ENCODE peak calls at places on chromosomes 11 and 22, in ten cellular contexts. J is GM12878, Q is upper lobe of left lung, A is A549, I is right lobe of liver, V is heart left ventricle, E is gastrocnemius medialis, B is HCT116, T is HepG2, K is body of pancreas. H is an unnamed sample. For H3K4me1, the result is how much of the 10 kb centered on the place peaks cover.

GRCh38 chr11:117851852-117852251 is 24.6 kb downstream of the FXYD6 start:
- ATAC-seq in J (no peak), Q (no peak), A (no peak), I (no peak), V (no peak), E (no peak), B (no peak), T (no peak), K (no peak), H (no peak)

GRCh38 chr11:77151804-77152513 is 23.9 kb downstream of the MYO7A start:
- ATAC-seq in J (peak), Q (no peak), A (no peak), I (no peak), V (no peak), E (no peak), B (no peak), T (no peak), K (no peak), H (no peak)

GRCh38 chr11:31355131-31355530 is 14.4 kb downstream of the DCDC1 start:
- ATAC-seq in J (no peak), Q (no peak), A (no peak), I (no peak), V (no peak), E (peak), B (no peak), T (no peak), K (no peak), H (peak)

GRCh38 chr11:47241740-47242400 is 6.7 kb downstream of the ACP2 start:
- ATAC-seq in J (peak), Q (no peak), A (peak), I (no peak), V (no peak), E (no peak), B (no peak), T (no peak), K (no peak), H (no peak)

GRCh38 chr22:40043086-40043485 is 48.3 kb downstream of the FAM83F start:
- ATAC-seq in J (no peak), Q (peak), A (no peak), I (peak), V (no peak), E (no peak), B (no peak), T (no peak), K (peak), H (peak)

GRCh38 chr11:11178671-11179070 is 174.4 kb downstream of the CSNK2A3 start:
- ATAC-seq in J (no peak), Q (no peak), A (no peak), I (no peak), V (no peak), E (no peak), B (peak), T (peak), K (no peak), H (no peak)

GRCh38 chr11:35043933-35044332 is 95.0 kb upstream of the CD44 start:
- ATAC-seq in J (no peak), Q (no peak), A (no peak), I (no peak), V (peak), E (peak), B (peak), T (no peak), K (no peak), H (no peak)

GRCh38 chr11:345179-345578 is 24.1 kb upstream of the B4GALNT4 start:
- ATAC-seq in J (no peak), Q (no peak), A (no peak), I (no peak), V (no peak), E (no peak), B (no peak), T (no peak), K (no peak), H (no peak)

GRCh38 chr11:70111269-70112016 is 33.3 kb downstream of the ANO1 start:
- ATAC-seq in J (no peak), Q (no peak), A (peak), I (peak), V (peak), E (peak), B (peak), T (no peak), K (peak), H (no peak)

GRCh38 chr11:125211191-125211953 is 46.8 kb downstream of the PKNOX2 start:
- ATAC-seq in J (no peak), Q (peak), A (no peak), I (no peak), V (no peak), E (peak), B (no peak), T (peak), K (no peak), H (no peak)

GRCh38 chr11:125215205-125215565 is 50.6 kb downstream of the PKNOX2 start:
- ATAC-seq in J (no peak), Q (no peak), A (no peak), I (no peak), V (no peak), E (no peak), B (no peak), T (no peak), K (no peak), H (no peak)

GRCh38 chr11:125215951-125216350 is 51.4 kb downstream of the PKNOX2 start:
- ATAC-seq in J (no peak), Q (no peak), A (no peak), I (no peak), V (no peak), E (no peak), B (no peak), T (no peak), K (no peak), H (no peak)

GRCh38 chr11:125218336-125218735 is 53.8 kb downstream of the PKNOX2 start:
- ATAC-seq in J (no peak), Q (no peak), A (no peak), I (no peak), V (no peak), E (no peak), B (no peak), T (no peak), K (no peak), H (no peak)

GRCh38 chr11:125214466-125215204 is 50.1 kb downstream of the PKNOX2 start:
- ATAC-seq in J (no peak), Q (peak), A (no peak), I (peak), V (peak), E (no peak), B (no peak), T (no peak), K (peak), H (peak)
- TF ChIP-seq POLR2A in J (no peak), Q (no peak), A (no peak), I (no peak), V (no peak), E (no peak), B (no peak), T (no peak), K (no peak), H (no peak)

DNA sequence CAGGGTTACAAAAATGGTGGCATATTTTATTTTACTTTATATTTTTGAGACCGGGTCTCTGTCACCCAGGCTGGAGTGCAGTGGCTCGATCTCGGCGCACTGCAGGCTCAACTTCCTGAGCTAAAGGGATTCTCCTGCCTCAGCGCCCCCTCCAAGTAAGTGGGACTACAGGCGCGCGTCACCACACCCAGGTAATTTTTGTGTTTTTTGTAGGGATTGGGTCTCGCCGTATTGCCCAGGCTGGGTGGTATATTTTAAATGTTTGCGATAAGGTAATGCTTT is 652 bp upstream of the FOSL1 start:
- ATAC-seq in J (no peak), Q (no peak), A (no peak), I (no peak), V (no peak), E (no peak), B (no peak), T (no peak), K (no peak), H (no peak)
- H3K4me3 ChIP-seq in J (no peak), Q (peak), A (peak), I (peak), V (peak), E (peak), B (peak), T (no peak), K (no peak), H (peak)

DNA sequence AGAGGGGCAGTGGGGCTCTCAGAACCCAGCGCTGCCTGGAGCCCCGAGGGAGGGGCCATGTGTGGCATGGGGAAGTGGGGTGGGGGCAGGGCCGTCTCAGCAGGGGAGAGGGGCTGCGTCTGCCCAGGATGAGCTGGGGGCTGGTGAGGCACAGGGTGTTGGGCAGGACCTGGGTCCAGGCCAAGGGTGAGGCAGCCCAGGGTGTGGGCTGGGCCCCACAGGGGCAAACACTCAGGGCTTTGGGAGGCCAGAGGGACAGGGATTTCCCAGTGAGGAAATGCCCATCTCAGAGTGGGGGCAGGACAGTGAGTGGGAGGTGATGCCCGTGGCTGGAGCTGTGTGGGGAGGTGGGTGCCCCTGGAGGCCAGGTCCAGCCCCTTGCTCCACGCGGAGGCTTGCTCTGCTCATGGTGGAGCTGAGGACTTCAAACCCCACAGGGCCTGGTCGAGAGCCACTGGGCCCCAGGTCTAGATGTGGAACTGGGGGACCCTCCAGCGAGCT is 5.4 kb downstream of the PLXNB2 start:
- ATAC-seq in J (peak), Q (no peak), A (peak), I (peak), V (no peak), E (no peak), B (no peak), T (no peak), K (no peak), H (peak)
- H3K4me1 ChIP-seq in J (under half), Q (half or more), A (half or more), I (under half), V (half or more), E (under half), B (half or more), T (half or more), K (half or more), H (half or more)

GRCh38 chr11:57426754-57427691 is at the start of gene SLC43A3:
- ATAC-seq in J (peak), Q (peak), A (peak), I (peak), V (peak), E (peak), B (peak), T (no peak), K (peak), H (peak)
- TF ChIP-seq POLR2A in J (peak), Q (no peak), A (no peak), I (peak), V (peak), E (peak), B (peak), T (no peak), K (peak), H (peak)

GRCh38 chr11:83257638-83258229 is 28.4 kb downstream of the CCDC90B start:
- ATAC-seq in J (no peak), Q (no peak), A (peak), I (peak), V (no peak), E (no peak), B (peak), T (peak), K (no peak), H (no peak)
- H3K4me3 ChIP-seq in J (no peak), Q (no peak), A (no peak), I (no peak), V (no peak), E (no peak), B (no peak), T (no peak), K (no peak), H (no peak)

DNA sequence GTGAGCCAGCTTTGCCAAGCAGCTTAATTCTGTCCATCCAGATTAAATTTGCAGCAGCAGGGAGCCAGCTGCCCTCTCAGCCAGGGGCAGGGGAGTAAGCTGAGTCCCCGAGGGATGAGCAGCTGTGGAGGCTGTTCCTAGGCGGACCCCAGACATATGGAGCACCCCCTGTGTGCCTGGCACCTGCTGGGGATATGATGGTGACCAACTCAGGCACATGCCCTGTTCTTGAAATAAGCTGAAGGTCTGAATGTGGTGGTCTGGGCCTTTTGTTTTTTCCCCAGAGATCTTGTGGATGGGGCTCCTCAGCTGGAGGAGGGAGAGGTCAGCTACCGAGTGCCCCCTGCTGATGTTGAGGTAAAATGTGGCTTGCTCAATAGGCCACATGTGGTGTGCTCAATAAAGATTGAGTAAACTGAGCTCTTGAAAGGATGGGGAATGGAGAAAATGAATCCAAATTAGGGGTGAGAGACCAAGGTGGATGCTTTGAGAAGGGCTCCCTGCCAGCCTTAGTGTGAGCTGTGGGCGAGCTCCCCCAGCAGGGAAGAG is 103.3 kb upstream of the NNMT start:
- ATAC-seq in J (no peak), Q (no peak), A (no peak), I (peak), V (no peak), E (no peak), B (no peak), T (peak), K (no peak), H (no peak)
- H3K4me1 ChIP-seq in J (under half), Q (under half), A (under half), I (under half), V (under half), E (half or more), B (under half), T (under half), K (under half), H (half or more)

DNA sequence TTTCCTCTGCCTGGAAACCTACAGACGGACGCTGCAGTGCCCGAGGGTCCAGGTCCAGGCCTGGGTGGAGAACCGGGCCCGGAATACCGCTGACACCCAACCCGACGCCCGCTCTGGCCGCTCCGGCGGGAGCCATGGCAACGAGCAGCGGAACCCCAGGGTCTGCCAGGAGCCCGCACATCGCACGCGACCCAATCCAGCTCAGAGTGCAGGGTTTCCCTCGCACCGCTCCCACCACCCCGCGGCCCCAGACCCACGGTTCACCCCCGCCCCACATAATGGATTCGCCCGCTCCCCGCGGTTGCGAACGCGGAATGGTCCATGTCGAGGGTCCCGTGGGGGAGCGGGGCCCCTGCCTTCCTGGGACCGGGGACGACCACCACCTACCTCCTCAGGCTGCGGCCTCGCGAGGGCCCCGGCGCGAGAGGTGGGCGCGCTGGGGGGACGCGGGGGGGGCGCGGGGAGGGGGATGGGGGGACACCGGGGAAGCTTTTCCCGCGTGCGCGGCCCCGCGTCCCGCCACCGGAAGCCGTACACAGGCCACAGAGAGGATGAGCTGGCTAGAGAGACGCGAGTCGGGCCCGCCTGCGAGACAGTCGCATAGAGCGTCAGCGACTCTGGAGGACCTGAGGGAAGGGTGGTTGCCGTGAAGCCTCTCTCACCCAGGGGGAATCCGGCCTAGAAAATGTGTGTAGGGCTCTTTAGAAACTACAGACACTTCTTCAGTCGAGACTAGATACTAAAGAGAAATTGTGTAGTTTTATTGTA is at the start of gene SSRP1:
- ATAC-seq in J (peak), Q (peak), A (peak), I (peak), V (peak), E (peak), B (peak), T (peak), K (peak), H (peak)
- TF ChIP-seq POLR2A in J (peak), Q (peak), A (peak), I (peak), V (peak), E (peak), B (peak), T (peak), K (peak), H (peak)

GRCh38 chr11:85154294-85154693 is 472.9 kb downstream of the DLG2 start:
- ATAC-seq in J (no peak), Q (no peak), A (no peak), I (no peak), V (no peak), E (no peak), B (no peak), T (no peak), K (no peak), H (no peak)
- H3K4me3 ChIP-seq in J (no peak), Q (no peak), A (no peak), I (no peak), V (no peak), E (no peak), B (no peak), T (no peak), K (no peak), H (no peak)

DNA sequence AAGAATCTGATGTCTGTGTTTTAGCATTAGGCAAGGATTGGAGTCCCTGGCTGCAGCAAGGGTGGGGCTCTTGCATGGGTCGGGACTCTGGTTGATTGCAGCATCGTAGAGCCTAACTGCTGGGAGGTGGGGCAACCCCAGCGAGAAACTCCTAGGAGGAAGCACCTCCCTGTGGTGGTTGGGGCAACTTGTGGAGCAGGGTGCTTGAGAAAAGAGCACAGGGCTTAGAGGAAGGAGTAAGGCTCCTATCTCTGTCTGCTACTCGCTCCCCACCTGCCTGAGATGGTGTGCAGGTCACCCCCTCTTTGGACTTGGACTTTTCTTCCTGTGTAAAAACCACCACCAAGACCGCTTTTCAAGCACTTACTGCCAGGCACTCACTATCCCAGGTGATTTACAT is 15.6 kb downstream of the SREBF2 start:
- ATAC-seq in J (peak), Q (peak), A (peak), I (peak), V (no peak), E (no peak), B (no peak), T (no peak), K (no peak), H (peak)
- H3K4me1 ChIP-seq in J (under half), Q (half or more), A (under half), I (under half), V (under half), E (under half), B (under half), T (half or more), K (under half), H (half or more)

DNA sequence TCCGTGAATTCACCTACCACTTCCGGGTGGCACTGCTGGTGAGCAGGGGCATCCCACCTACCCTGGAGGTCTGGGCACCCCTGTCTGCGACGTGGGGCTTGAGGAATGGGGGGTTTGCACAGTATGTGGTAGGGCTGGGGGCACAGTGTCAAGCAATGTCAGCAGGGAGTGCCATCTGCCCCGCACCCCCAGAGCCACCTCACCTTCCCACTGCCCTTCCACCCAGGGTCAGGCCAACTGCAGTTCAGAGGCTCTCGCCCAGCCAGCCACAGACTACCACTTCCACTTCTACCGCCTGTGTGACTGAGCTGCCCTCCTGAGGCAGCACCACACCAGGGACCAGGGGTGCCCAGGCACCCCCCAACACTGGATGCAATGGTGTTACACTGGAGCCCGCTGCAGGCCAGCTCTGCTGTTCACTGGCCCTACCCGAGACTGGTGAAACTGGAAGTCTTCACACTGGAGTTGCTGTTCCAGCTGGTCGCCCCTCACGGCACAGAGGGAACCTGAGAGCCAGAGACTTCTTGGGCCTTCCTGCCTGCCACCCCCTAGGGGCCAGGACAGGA is 6.5 kb downstream of the TMEM258 start:
- ATAC-seq in J (peak), Q (no peak), A (no peak), I (no peak), V (no peak), E (no peak), B (no peak), T (no peak), K (no peak), H (no peak)
- TF ChIP-seq POLR2A in J (peak), Q (no peak), A (no peak), I (no peak), V (no peak), E (no peak), B (no peak), T (no peak), K (no peak), H (no peak)